ENCODE peak calls at places on chromosomes 11 and 22, in seven cellular contexts. I is PC-3, Y is fibroblast of lung, G is A549, M is pancreas, R is right atrium auricular region, U is tibial nerve. H is an unnamed sample.

GRCh38 chr11:85531498-85531897 is 95.6 kb downstream of the DLG2 start:
- DNase-seq in M (no peak), R (no peak), Y (no peak), U (no peak), I (no peak), G (no peak), H (no peak)

GRCh38 chr11:64661146-64661545 is 61.9 kb downstream of the NRXN2 start:
- DNase-seq in G (no peak), Y (peak; percentile 63), R (peak; percentile 71), M (no peak), I (no peak), U (no peak), H (peak; percentile 24)

GRCh38 chr11:15673408-15673811 is 558.7 kb downstream of the INSC start:
- DNase-seq in U (no peak), Y (peak; percentile 36), R (no peak), M (no peak), G (no peak), I (no peak), H (no peak)

GRCh38 chr11:133408402-133408801 is 123.9 kb downstream of the OPCML start:
- DNase-seq in G (no peak), Y (no peak), U (no peak), R (no peak), I (no peak), M (no peak), H (no peak)

GRCh38 chr11:80096736-80097135 is 655.9 kb upstream of the TENM4 start:
- DNase-seq in G (no peak), U (no peak), M (no peak), I (peak; percentile 41), Y (peak; percentile 95), R (no peak), H (peak; percentile 76)

GRCh38 chr11:3954448-3955298 is 99.2 kb downstream of the STIM1 start:
- DNase-seq in R (no peak), Y (peak; percentile 76), I (peak; percentile 80), G (no peak), U (no peak), M (no peak), H (peak; percentile 86)

GRCh38 chr11:118914178-118914918 is 11.4 kb downstream of the BCL9L start:
- DNase-seq in G (no peak), I (peak; percentile 75), Y (peak; percentile 39), M (peak; percentile 67), R (no peak), U (no peak), H (no peak)

GRCh38 chr11:129102225-129102624 is 89.9 kb downstream of the ARHGAP32 start:
- DNase-seq in Y (no peak), M (no peak), G (no peak), R (no peak), U (no peak), I (no peak), H (no peak)

GRCh38 chr11:102139081-102139498 is 28.8 kb downstream of the YAP1 start:
- DNase-seq in I (peak; percentile 89), R (no peak), G (no peak), M (no peak), U (no peak), Y (peak; percentile 95), H (peak; percentile 90)

GRCh38 chr11:67261942-67262681 is 4.2 kb upstream of the GRK2 start:
- DNase-seq in G (no peak), R (no peak), Y (no peak), M (no peak), I (no peak), U (no peak), H (no peak)

GRCh38 chr11:77026743-77027142 is 7.5 kb upstream of the B3GNT6 start:
- DNase-seq in R (no peak), M (no peak), I (no peak), U (no peak), Y (no peak), G (no peak), H (no peak)

GRCh38 chr11:8867856-8868705 is 42.9 kb upstream of the AKIP1 start:
- DNase-seq in M (no peak), G (no peak), R (no peak), U (no peak), Y (peak; percentile 68), I (no peak), H (no peak)

GRCh38 chr11:11937957-11938356 is 70.5 kb downstream of the DKK3 start:
- DNase-seq in G (no peak), I (peak; percentile 60), M (no peak), U (no peak), R (no peak), Y (no peak), H (no peak)

GRCh38 chr22:27032121-27032761 is 374.9 kb downstream of the MIAT start:
- DNase-seq in Y (peak; percentile 6), M (peak; percentile 37), U (no peak), I (no peak), G (no peak), R (no peak), H (no peak)

GRCh38 chr22:28750471-28750881 is 8.6 kb downstream of the HSCB start:
- DNase-seq in I (peak; percentile 54), R (no peak), U (no peak), G (no peak), M (no peak), Y (peak; percentile 84), H (no peak)

GRCh38 chr11:33375688-33376311 is 118.6 kb downstream of the HIPK3 start:
- DNase-seq in G (peak; percentile 19), I (peak; percentile 34), R (no peak), U (no peak), M (no peak), Y (peak; percentile 46), H (peak; percentile 29)

GRCh38 chr11:33376331-33377099 is 119.3 kb downstream of the HIPK3 start:
- DNase-seq in U (no peak), Y (peak; percentile 35), R (no peak), G (no peak), I (no peak), M (no peak), H (no peak)

GRCh38 chr11:33373636-33374035 is 116.5 kb downstream of the HIPK3 start:
- DNase-seq in M (no peak), R (no peak), I (peak; percentile 27), U (no peak), Y (peak; percentile 29), G (no peak), H (no peak)

GRCh38 chr11:33377100-33377851 is 120.1 kb downstream of the HIPK3 start:
- DNase-seq in Y (peak; percentile 23), R (no peak), G (no peak), I (no peak), U (no peak), M (no peak), H (no peak)

DNA sequence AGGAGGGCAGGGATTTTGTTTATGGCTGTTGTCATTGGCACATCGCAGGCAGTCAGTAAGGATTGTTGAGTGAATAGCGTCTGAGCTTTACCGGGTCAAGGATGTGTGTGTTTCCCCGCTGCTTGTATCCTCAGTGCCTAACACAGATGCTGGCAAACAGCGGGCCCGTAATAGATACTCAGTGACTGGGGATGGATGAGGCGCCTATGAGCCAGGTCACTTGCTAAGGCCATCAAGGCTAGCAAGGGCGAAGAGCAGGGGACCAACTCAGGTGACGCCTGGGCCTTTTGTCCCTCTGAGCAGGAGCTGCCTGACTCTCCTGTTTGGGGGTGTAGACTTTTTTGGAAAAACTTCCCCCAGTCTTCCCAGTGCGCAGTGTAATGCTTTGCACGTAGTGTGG is 118.1 kb downstream of the HIPK3 start:
- DNase-seq in Y (no peak), G (no peak), M (no peak), U (no peak), R (no peak), I (no peak), H (no peak)
- H3K4me1 ChIP-seq in Y (peaks cover 2% of the 10 kb centered on the region), G (peaks cover 30% of the 10 kb centered on the region), M (no peaks in the 10 kb centered on the region), U (no peaks in the 10 kb centered on the region), R (no peaks in the 10 kb centered on the region), I (peaks cover 57% of the 10 kb centered on the region), H (peaks cover 8% of the 10 kb centered on the region)

DNA sequence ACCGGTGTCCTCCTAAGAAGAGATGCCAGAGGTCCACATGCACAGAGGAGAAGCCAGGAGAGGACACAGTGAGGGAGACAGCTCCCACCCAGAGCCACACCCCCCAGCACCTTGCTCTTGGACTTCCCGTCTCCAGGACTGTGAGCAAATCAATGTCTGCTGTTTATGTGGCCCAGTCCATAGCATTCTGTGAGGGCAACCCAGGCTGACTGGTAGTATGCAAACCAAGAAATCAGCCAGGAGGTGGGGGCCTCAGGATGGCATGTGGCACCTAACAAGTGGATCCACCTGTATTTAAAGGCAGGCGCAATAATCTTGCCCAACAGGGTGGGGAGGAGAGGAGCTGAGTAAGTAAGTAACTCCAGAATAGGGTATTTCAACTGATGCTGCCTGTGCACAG is 136.4 kb downstream of the BRD1 start:
- DNase-seq in Y (no peak), I (no peak), G (no peak), U (no peak), R (no peak), M (no peak), H (no peak)
- TF ChIP-seq CTCF in Y (no peak), I (no peak), G (no peak), U (no peak), R (no peak), M (no peak), H (no peak)

DNA sequence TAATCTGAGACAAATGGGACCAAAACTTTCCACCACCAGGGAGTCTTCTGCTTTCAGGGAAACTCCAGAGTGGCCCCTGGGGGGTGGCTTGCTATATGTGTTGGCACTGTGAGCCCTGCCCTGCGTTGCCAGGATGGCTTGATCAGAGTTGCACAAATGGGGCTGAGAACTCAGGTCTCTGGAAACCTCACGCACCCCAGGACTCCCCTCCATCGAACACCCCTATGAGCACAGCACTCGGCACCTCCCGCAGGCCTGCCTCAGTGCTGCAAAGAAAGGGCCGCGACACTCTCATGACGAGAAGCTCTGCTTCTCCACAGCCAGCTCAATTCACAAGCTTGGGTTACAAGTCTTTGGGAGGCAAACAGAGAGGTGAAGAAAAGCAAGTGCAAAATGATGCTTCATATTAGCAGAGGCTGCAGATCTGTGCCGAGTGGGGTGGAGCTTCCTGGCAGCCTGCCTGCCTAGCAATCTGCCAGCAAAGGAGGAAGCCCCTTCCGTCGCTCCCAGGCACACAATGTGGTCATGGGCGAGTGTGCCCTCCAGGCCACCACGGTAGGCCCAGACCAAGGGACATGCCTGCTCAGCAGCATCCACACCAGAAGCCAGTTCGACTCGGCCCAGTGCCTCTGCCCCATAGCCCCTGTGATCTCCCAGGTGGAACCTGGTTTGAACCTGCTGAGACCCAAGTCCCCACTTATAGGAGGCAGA is 55.7 kb downstream of the MYH9 start:
- DNase-seq in R (peak; percentile 85), I (peak; percentile 68), M (no peak), Y (peak; percentile 60), G (peak; percentile 18), U (peak; percentile 71), H (peak; percentile 57)
- H3K4me1 ChIP-seq in R (no peaks in the 10 kb centered on the region), I (peaks cover 78% of the 10 kb centered on the region), M (peaks cover 92% of the 10 kb centered on the region), Y (peaks cover 95% of the 10 kb centered on the region), G (peaks cover 99% of the 10 kb centered on the region), U (peaks cover 6% of the 10 kb centered on the region), H (peaks cover 81% of the 10 kb centered on the region)

GRCh38 chr11:124197999-124198398 is 14.9 kb downstream of the OR10D3 start:
- DNase-seq in U (no peak), Y (no peak), I (no peak), R (no peak), M (no peak), G (no peak), H (no peak)

GRCh38 chr11:124200671-124201070 is 17.5 kb downstream of the OR10D3 start:
- DNase-seq in M (no peak), U (no peak), G (no peak), R (no peak), Y (no peak), I (no peak), H (no peak)

GRCh38 chr11:124195419-124195734 is 12.2 kb downstream of the OR10D3 start:
- DNase-seq in G (no peak), I (no peak), R (no peak), U (no peak), M (no peak), Y (no peak), H (no peak)

GRCh38 chr11:124199702-124200101 is 16.6 kb downstream of the OR10D3 start:
- DNase-seq in R (no peak), I (peak; percentile 43), U (no peak), G (no peak), Y (peak; percentile 30), M (no peak), H (no peak)

GRCh38 chr11:124198852-124199389 is 15.8 kb downstream of the OR10D3 start:
- DNase-seq in G (no peak), M (no peak), Y (no peak), I (no peak), R (no peak), U (no peak), H (no peak)
- TF ChIP-seq CTCF in G (no peak), M (no peak), Y (no peak), I (no peak), R (no peak), U (no peak), H (no peak)